ENCODE peak calls at places on chromosomes 7 and 10, in five cellular contexts. One of them, this sample, is unnamed.
A peak's percentile ranks its signal among the peaks of the same experiment; 100 is the strongest.

GRCh38 chr10:55224007-55224781 is 423.2 kb upstream of the PCDH15 start:
- DNase-seq in H1: no peak
- DNase-seq in neuronal stem cell: no peak
- DNase-seq in trophoblast cell: no peak
- DNase-seq in mesenchymal stem cell: no peak
- DNase-seq in this sample: no peak

GRCh38 chr7:73899731-73900142 is 38.8 kb downstream of the TMEM270 start:
- DNase-seq in H1: no peak
- DNase-seq in trophoblast cell: peak; percentile 85
- DNase-seq in neuronal stem cell: no peak
- DNase-seq in mesenchymal stem cell: no peak
- DNase-seq in this sample: no peak

GRCh38 chr10:30606313-30606712 is 23.2 kb downstream of the LYZL2 start:
- DNase-seq in mesenchymal stem cell: no peak
- DNase-seq in neuronal stem cell: no peak
- DNase-seq in trophoblast cell: no peak
- DNase-seq in H1: no peak
- DNase-seq in this sample: no peak

GRCh38 chr10:63368365-63368764 is 97.4 kb downstream of the JMJD1C start:
- DNase-seq in neuronal stem cell: no peak
- DNase-seq in mesenchymal stem cell: no peak
- DNase-seq in H1: no peak
- DNase-seq in trophoblast cell: no peak
- DNase-seq in this sample: no peak

GRCh38 chr10:86599729-86600128 is 54.6 kb upstream of the OPN4 start:
- DNase-seq in H1: no peak
- DNase-seq in trophoblast cell: no peak
- DNase-seq in mesenchymal stem cell: no peak
- DNase-seq in neuronal stem cell: no peak
- DNase-seq in this sample: peak; percentile 89

GRCh38 chr7:55792048-55792447 is 70.5 kb downstream of the SEPTIN14 start:
- DNase-seq in H1: no peak
- DNase-seq in trophoblast cell: no peak
- DNase-seq in neuronal stem cell: no peak
- DNase-seq in mesenchymal stem cell: no peak
- DNase-seq in this sample: no peak

GRCh38 chr7:137820677-137821420 is 25.9 kb downstream of the DGKI start:
- DNase-seq in neuronal stem cell: peak; percentile 79
- DNase-seq in trophoblast cell: no peak
- DNase-seq in mesenchymal stem cell: peak; percentile 12
- DNase-seq in H1: no peak
- DNase-seq in this sample: peak; percentile 80

GRCh38 chr7:129560831-129561230 is 50.7 kb upstream of the NRF1 start:
- DNase-seq in H1: no peak
- DNase-seq in trophoblast cell: no peak
- DNase-seq in mesenchymal stem cell: no peak
- DNase-seq in neuronal stem cell: no peak
- DNase-seq in this sample: no peak

GRCh38 chr10:59435707-59436106 is 73.4 kb upstream of the FAM13C start:
- DNase-seq in H1: no peak
- DNase-seq in trophoblast cell: no peak
- DNase-seq in mesenchymal stem cell: no peak
- DNase-seq in neuronal stem cell: peak; percentile 8
- DNase-seq in this sample: no peak

GRCh38 chr10:92914478-92915066 is 66.3 kb downstream of the EXOC6 start:
- DNase-seq in mesenchymal stem cell: peak; percentile 57
- DNase-seq in neuronal stem cell: peak; percentile 41
- DNase-seq in trophoblast cell: peak; percentile 80
- DNase-seq in H1: no peak
- DNase-seq in this sample: peak; percentile 53

GRCh38 chr7:50308301-50309129 is 4.0 kb downstream of the IKZF1 start:
- DNase-seq in H1: no peak
- DNase-seq in neuronal stem cell: no peak
- DNase-seq in trophoblast cell: no peak
- DNase-seq in mesenchymal stem cell: no peak
- DNase-seq in this sample: no peak

GRCh38 chr7:105916603-105917002 is 40.2 kb upstream of the ATXN7L1 start:
- DNase-seq in trophoblast cell: no peak
- DNase-seq in H1: no peak
- DNase-seq in mesenchymal stem cell: no peak
- DNase-seq in neuronal stem cell: no peak
- DNase-seq in this sample: no peak

GRCh38 chr7:76069238-76069638 is 21.3 kb downstream of the MDH2 start:
- DNase-seq in mesenchymal stem cell: peak; percentile 89
- DNase-seq in trophoblast cell: peak; percentile 78
- DNase-seq in H1: peak; percentile 46
- DNase-seq in neuronal stem cell: no peak
- DNase-seq in this sample: peak; percentile 79

GRCh38 chr7:137962491-137962874 is 39.4 kb downstream of the CREB3L2 start:
- DNase-seq in neuronal stem cell: no peak
- DNase-seq in trophoblast cell: no peak
- DNase-seq in H1: no peak
- DNase-seq in mesenchymal stem cell: no peak
- DNase-seq in this sample: no peak

GRCh38 chr7:47039089-47039648 is 542.7 kb downstream of the TNS3 start:
- DNase-seq in H1: peak; percentile 33
- DNase-seq in trophoblast cell: no peak
- DNase-seq in mesenchymal stem cell: no peak
- DNase-seq in neuronal stem cell: no peak
- DNase-seq in this sample: no peak

GRCh38 chr7:119351320-119351719 is 921.7 kb upstream of the KCND2 start:
- DNase-seq in neuronal stem cell: no peak
- DNase-seq in trophoblast cell: no peak
- DNase-seq in H1: no peak
- DNase-seq in mesenchymal stem cell: no peak
- DNase-seq in this sample: no peak

GRCh38 chr7:106608664-106609063 is 52.3 kb downstream of the CCDC71L start:
- DNase-seq in mesenchymal stem cell: no peak
- DNase-seq in neuronal stem cell: no peak
- DNase-seq in H1: no peak
- DNase-seq in trophoblast cell: no peak
- DNase-seq in this sample: no peak

GRCh38 chr10:115937756-115938032 is 335.3 kb downstream of the GFRA1 start:
- DNase-seq in neuronal stem cell: no peak
- DNase-seq in trophoblast cell: no peak
- DNase-seq in H1: no peak
- DNase-seq in mesenchymal stem cell: peak; percentile 24
- DNase-seq in this sample: no peak

GRCh38 chr10:514137-514671 is 175.3 kb downstream of the DIP2C start:
- DNase-seq in trophoblast cell: no peak
- DNase-seq in H1: no peak
- DNase-seq in mesenchymal stem cell: no peak
- DNase-seq in neuronal stem cell: no peak
- DNase-seq in this sample: no peak

GRCh38 chr7:87628780-87629569 is 777 bp downstream of the RUNDC3B start:
- DNase-seq in neuronal stem cell: no peak
- DNase-seq in trophoblast cell: peak; percentile 58
- DNase-seq in mesenchymal stem cell: peak; percentile 18
- DNase-seq in H1: no peak
- DNase-seq in this sample: peak; percentile 53

GRCh38 chr7:117479480-117480224 is at the start of gene CFTR:
- DNase-seq in trophoblast cell: peak; percentile 4
- DNase-seq in H1: no peak
- DNase-seq in neuronal stem cell: no peak
- DNase-seq in mesenchymal stem cell: peak; percentile 40
- DNase-seq in this sample: peak; percentile 65
- H3K9ac ChIP-seq in trophoblast cell: no peak within 1 kb of the TSS
- H3K9ac ChIP-seq in H1: peak within 1 kb of the TSS; percentile 46
- H3K9ac ChIP-seq in neuronal stem cell: peak within 1 kb of the TSS; percentile 32
- H3K9ac ChIP-seq in mesenchymal stem cell: peak within 1 kb of the TSS; percentile 22
- H3K9ac ChIP-seq in this sample: peak within 1 kb of the TSS; percentile 38

DNA sequence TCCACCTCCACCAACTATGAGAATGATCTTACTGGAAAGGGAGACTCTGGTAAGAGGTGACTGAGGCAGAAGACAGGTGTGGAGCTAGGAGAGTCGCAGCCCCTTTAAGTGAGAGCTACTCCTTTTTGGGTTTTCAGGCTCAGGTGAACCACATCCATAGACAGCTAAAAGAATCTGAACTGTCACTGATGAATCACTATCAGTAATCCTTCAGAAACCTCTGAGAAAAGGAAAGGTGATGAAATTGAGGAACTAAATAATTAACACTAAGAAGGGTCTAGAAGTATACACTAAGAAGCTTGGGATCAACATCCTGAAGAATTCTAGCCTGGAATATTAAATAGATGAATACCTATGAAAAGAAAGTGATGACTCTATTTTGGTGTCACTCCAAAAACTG is 83.0 kb downstream of the SORBS1 start:
- DNase-seq in trophoblast cell: no peak
- DNase-seq in mesenchymal stem cell: no peak
- DNase-seq in neuronal stem cell: no peak
- DNase-seq in H1: no peak
- DNase-seq in this sample: no peak
- H2BK12ac ChIP-seq in trophoblast cell: no peak overlapping the region
- H2BK12ac ChIP-seq in mesenchymal stem cell: no peak overlapping the region
- H2BK12ac ChIP-seq in neuronal stem cell: no peak overlapping the region
- H2BK12ac ChIP-seq in H1: peak overlapping the region; percentile 75
- H2BK12ac ChIP-seq in this sample: no peak overlapping the region

GRCh38 chr10:69774596-69774995 is 27.1 kb upstream of the COL13A1 start:
- DNase-seq in mesenchymal stem cell: no peak
- DNase-seq in H1: no peak
- DNase-seq in trophoblast cell: no peak
- DNase-seq in neuronal stem cell: no peak
- DNase-seq in this sample: no peak

GRCh38 chr10:69772933-69773704 is 28.6 kb upstream of the COL13A1 start:
- DNase-seq in neuronal stem cell: no peak
- DNase-seq in trophoblast cell: no peak
- DNase-seq in mesenchymal stem cell: no peak
- DNase-seq in H1: no peak
- DNase-seq in this sample: no peak

GRCh38 chr10:69766161-69766910 is 35.4 kb upstream of the COL13A1 start:
- DNase-seq in trophoblast cell: no peak
- DNase-seq in neuronal stem cell: no peak
- DNase-seq in mesenchymal stem cell: no peak
- DNase-seq in H1: no peak
- DNase-seq in this sample: no peak

GRCh38 chr10:69768386-69768785 is 33.3 kb upstream of the COL13A1 start:
- DNase-seq in mesenchymal stem cell: no peak
- DNase-seq in neuronal stem cell: no peak
- DNase-seq in trophoblast cell: no peak
- DNase-seq in H1: no peak
- DNase-seq in this sample: no peak

GRCh38 chr10:69769395-69769989 is 32.2 kb upstream of the COL13A1 start:
- DNase-seq in mesenchymal stem cell: peak; percentile 82
- DNase-seq in neuronal stem cell: no peak
- DNase-seq in trophoblast cell: peak; percentile 31
- DNase-seq in H1: peak; percentile 34
- DNase-seq in this sample: peak; percentile 86
- H4K8ac ChIP-seq in mesenchymal stem cell: peak overlapping the region; percentile 80
- H4K8ac ChIP-seq in neuronal stem cell: no peak overlapping the region
- H4K8ac ChIP-seq in trophoblast cell: no peak overlapping the region
- H4K8ac ChIP-seq in H1: peak overlapping the region; percentile 45
- H4K8ac ChIP-seq in this sample: no peak overlapping the region

GRCh38 chr10:4545077-4545476 is 280.9 kb upstream of the AKR1E2 start:
- DNase-seq in mesenchymal stem cell: no peak
- DNase-seq in neuronal stem cell: no peak
- DNase-seq in H1: no peak
- DNase-seq in trophoblast cell: no peak
- DNase-seq in this sample: no peak

GRCh38 chr10:4538016-4538415 is 288.0 kb upstream of the AKR1E2 start:
- DNase-seq in neuronal stem cell: no peak
- DNase-seq in H1: no peak
- DNase-seq in trophoblast cell: no peak
- DNase-seq in mesenchymal stem cell: no peak
- DNase-seq in this sample: no peak

GRCh38 chr10:4546500-4546899 is 279.5 kb upstream of the AKR1E2 start:
- DNase-seq in trophoblast cell: no peak
- DNase-seq in neuronal stem cell: no peak
- DNase-seq in mesenchymal stem cell: peak; percentile 56
- DNase-seq in H1: no peak
- DNase-seq in this sample: no peak

GRCh38 chr10:4543943-4544540 is 282.0 kb upstream of the AKR1E2 start:
- DNase-seq in neuronal stem cell: no peak
- DNase-seq in trophoblast cell: peak; percentile 10
- DNase-seq in mesenchymal stem cell: no peak
- DNase-seq in H1: no peak
- DNase-seq in this sample: no peak

DNA sequence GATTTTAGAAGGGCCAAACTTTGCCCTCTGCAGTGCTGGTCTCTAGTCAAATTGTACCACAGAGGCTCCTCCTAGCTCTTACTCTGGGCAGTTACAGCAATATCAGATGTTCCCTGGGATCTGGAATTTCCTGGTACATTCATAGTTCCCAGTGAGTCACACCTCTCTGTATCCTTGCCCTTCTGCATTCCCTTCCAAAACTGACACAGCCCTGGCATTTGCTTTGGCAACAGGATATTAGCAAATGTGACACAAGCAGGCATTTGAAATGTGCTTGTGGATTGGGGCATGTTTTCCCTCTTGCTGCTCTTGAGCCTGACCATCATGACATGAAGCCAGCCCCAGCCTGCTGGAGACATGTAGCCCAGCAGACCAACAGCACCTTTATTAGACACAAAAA is 284.7 kb upstream of the AKR1E2 start:
- DNase-seq in H1: no peak
- DNase-seq in trophoblast cell: peak; percentile 95
- DNase-seq in neuronal stem cell: no peak
- DNase-seq in mesenchymal stem cell: peak; percentile 89
- DNase-seq in this sample: no peak
- H3K9ac ChIP-seq in H1: no peak overlapping the region
- H3K9ac ChIP-seq in trophoblast cell: no peak overlapping the region
- H3K9ac ChIP-seq in neuronal stem cell: no peak overlapping the region
- H3K9ac ChIP-seq in mesenchymal stem cell: peak overlapping the region; percentile 77
- H3K9ac ChIP-seq in this sample: no peak overlapping the region

This sample was measured in H9.